ENCODE peak calls at places on chromosomes 13 and 19, in nine cellular contexts. L is CD8-positive, alpha-beta memory T cell; S is effector memory CD4-positive, alpha-beta T cell; M is GM12878; K is left ventricle myocardium inferior; H is MG63; D is left lung; T is BE2C; P is AG04450. U is an unnamed sample.

GRCh38 chr13:111394211-111394922 is 73.9 kb downstream of the TEX29 start:
- DNase-seq in L (no peak), S (no peak), M (no peak), K (no peak), H (no peak), D (no peak), T (no peak), P (no peak), U (no peak)

GRCh38 chr19:33819875-33820781 is 23.5 kb downstream of the KCTD15 start:
- DNase-seq in L (peak; percentile 20), S (peak; percentile 53), M (no peak), K (peak; percentile 84), H (peak; percentile 77), D (peak; percentile 89), T (no peak), P (no peak), U (peak; percentile 67)

GRCh38 chr19:48321372-48321621 is 4.1 kb upstream of the EMP3 start:
- DNase-seq in L (peak; percentile 92), S (peak; percentile 97), M (peak; percentile 85), K (peak; percentile 96), H (peak; percentile 76), D (peak; percentile 99), T (peak; percentile 99), P (no peak), U (peak; percentile 99)

GRCh38 chr13:45133396-45134118 is 13.2 kb downstream of the GTF2F2 start:
- DNase-seq in L (no peak), S (no peak), M (no peak), K (no peak), H (no peak), D (no peak), T (peak; percentile 25), P (no peak), U (no peak)

GRCh38 chr13:91601807-91602206 is 203.4 kb downstream of the GPC5 start:
- DNase-seq in L (no peak), S (no peak), M (no peak), K (no peak), H (no peak), D (no peak), T (no peak), P (no peak), U (no peak)

GRCh38 chr19:41784337-41785239 is 11.8 kb upstream of the CEACAM3 start:
- DNase-seq in L (peak; percentile 16), S (no peak), M (no peak), K (no peak), H (no peak), D (no peak), T (no peak), P (no peak), U (no peak)

GRCh38 chr13:37303610-37304009 is 198.1 kb upstream of the CSNK1A1L start:
- DNase-seq in L (no peak), S (no peak), M (no peak), K (no peak), H (no peak), D (no peak), T (no peak), P (no peak), U (no peak)

GRCh38 chr13:40688781-40689180 is 22.3 kb upstream of the FOXO1 start:
- DNase-seq in L (no peak), S (no peak), M (no peak), K (no peak), H (no peak), D (no peak), T (no peak), P (no peak), U (no peak)

GRCh38 chr13:19644947-19645439 is 11.5 kb downstream of the MPHOSPH8 start:
- DNase-seq in L (no peak), S (no peak), M (no peak), K (no peak), H (no peak), D (no peak), T (no peak), P (no peak), U (no peak)

GRCh38 chr13:59409211-59409610 is 754.5 kb downstream of the DIAPH3 start:
- DNase-seq in L (no peak), S (no peak), M (no peak), K (peak; percentile 79), H (no peak), D (no peak), T (no peak), P (peak; percentile 32), U (peak; percentile 90)

DNA sequence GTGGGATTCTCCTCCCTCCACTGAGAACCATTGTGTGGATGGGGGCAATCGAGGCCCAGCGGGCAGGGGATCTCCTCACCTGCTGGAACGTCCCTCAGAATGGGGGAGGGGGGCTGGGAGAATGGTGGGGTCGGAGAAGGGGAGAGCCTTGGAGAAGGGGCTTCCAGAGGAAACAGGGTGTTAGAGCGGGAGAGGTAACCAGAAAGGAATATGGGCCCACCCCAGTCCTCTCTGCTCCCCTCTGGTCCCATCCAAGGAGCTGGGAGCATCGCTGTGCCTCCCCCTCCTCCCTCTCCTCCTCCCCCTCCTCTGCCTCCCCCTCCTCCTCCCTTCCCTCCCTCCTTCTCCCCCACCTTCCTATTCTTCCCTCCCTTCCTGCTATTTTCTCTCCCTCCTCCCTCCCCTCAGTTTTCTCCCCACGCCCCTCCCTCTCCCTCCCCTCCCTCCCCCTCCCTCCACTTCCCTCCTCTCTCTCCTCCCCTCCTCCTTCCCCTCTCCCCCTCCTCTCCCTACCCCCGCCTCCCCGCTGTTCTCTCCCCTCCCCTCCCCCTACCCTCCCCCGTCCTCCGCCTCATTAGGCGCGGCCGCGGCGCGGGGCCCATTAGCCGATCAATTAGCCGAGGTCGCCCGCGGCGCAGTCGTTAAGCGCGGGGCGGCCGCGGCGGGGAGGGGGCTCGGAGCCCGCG is 15.5 kb downstream of the TLE5 start:
- DNase-seq in L (no peak), S (no peak), M (no peak), K (no peak), H (no peak), D (no peak), T (no peak), P (no peak), U (peak; percentile 58)
- H3K4me3 ChIP-seq in L (no peak overlapping the region), S (no peak overlapping the region), M (no peak overlapping the region), K (peak overlapping the region; percentile 65), H (no peak overlapping the region), D (no peak overlapping the region), T (no peak overlapping the region), P (no peak overlapping the region), U (no peak overlapping the region)

GRCh38 chr19:1768918-1769644 is 15.8 kb downstream of the ONECUT3 start:
- DNase-seq in L (no peak), S (no peak), M (no peak), K (no peak), H (no peak), D (no peak), T (no peak), P (no peak), U (no peak)

GRCh38 chr19:1766800-1767352 is 13.6 kb downstream of the ONECUT3 start:
- DNase-seq in L (no peak), S (no peak), M (no peak), K (no peak), H (no peak), D (no peak), T (no peak), P (no peak), U (no peak)

GRCh38 chr19:1769645-1769985 is 16.3 kb downstream of the ONECUT3 start:
- DNase-seq in L (no peak), S (no peak), M (no peak), K (no peak), H (no peak), D (no peak), T (no peak), P (no peak), U (no peak)

GRCh38 chr19:1767464-1767933 is 14.2 kb downstream of the ONECUT3 start:
- DNase-seq in L (peak; percentile 61), S (peak; percentile 39), M (no peak), K (peak; percentile 33), H (no peak), D (no peak), T (peak; percentile 68), P (no peak), U (peak; percentile 47)

DNA sequence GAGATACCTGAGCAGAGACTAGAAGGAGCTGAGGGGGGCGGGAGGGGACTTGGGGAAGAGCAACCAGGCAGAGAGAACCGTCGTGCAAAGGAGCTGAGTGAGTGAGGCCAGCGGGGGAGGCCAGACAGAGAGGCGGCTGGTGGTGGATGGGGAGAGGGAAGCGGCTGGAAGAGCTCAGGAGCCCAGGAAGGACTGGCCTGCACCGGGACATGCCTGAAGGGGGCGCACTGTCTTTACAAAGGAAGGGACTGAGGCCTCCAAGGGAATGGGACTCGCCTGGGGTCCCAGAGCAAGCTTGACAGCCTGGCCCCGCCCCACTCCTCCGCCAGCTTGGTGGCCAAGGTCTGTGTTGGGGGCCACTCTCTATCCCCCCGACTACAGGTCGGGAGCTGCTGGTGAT is 14.9 kb downstream of the ONECUT3 start:
- DNase-seq in L (no peak), S (no peak), M (no peak), K (no peak), H (no peak), D (no peak), T (peak; percentile 66), P (no peak), U (no peak)
- H3K4me3 ChIP-seq in L (no peak overlapping the region), S (no peak overlapping the region), M (no peak overlapping the region), K (no peak overlapping the region), H (no peak overlapping the region), D (no peak overlapping the region), T (no peak overlapping the region), P (no peak overlapping the region), U (no peak overlapping the region)

GRCh38 chr19:54507824-54508223 is 5.2 kb downstream of the LAIR2 start:
- DNase-seq in L (no peak), S (no peak), M (no peak), K (no peak), H (no peak), D (no peak), T (no peak), P (no peak), U (no peak)
- H3K4me3 ChIP-seq in L (no peak overlapping the region), S (no peak overlapping the region), M (no peak overlapping the region), K (no peak overlapping the region), H (no peak overlapping the region), D (no peak overlapping the region), T (no peak overlapping the region), P (no peak overlapping the region), U (no peak overlapping the region)

GRCh38 chr19:18945297-18945696 is 4.3 kb upstream of the HOMER3 start:
- DNase-seq in L (no peak), S (no peak), M (no peak), K (no peak), H (no peak), D (no peak), T (no peak), P (no peak), U (no peak)
- H3K4me3 ChIP-seq in L (no peak overlapping the region), S (no peak overlapping the region), M (no peak overlapping the region), K (no peak overlapping the region), H (no peak overlapping the region), D (no peak overlapping the region), T (no peak overlapping the region), P (no peak overlapping the region), U (no peak overlapping the region)

GRCh38 chr19:49555600-49556411 is 24.6 kb downstream of the NOSIP start:
- DNase-seq in L (peak; percentile 89), S (peak; percentile 68), M (no peak), K (peak; percentile 32), H (peak; percentile 30), D (peak; percentile 81), T (peak; percentile 74), P (no peak), U (peak; percentile 96)
- H3K4me3 ChIP-seq in L (peak overlapping the region; percentile 37), S (peak overlapping the region; percentile 15), M (no peak overlapping the region), K (no peak overlapping the region), H (no peak overlapping the region), D (no peak overlapping the region), T (no peak overlapping the region), P (no peak overlapping the region), U (peak overlapping the region; percentile 13)

U was measured in body of pancreas.